ENCODE peak calls at places on chromosomes 6 and 20, in seven cellular contexts. I is CD8-positive, alpha-beta T cell; Z is AG04450; D is psoas muscle; V is CD4-positive, alpha-beta memory T cell; C is left ventricle myocardium inferior; H is CD8-positive, alpha-beta memory T cell. Q is an unnamed sample.

GRCh38 chr6:35624341-35625070 is 64.2 kb downstream of the FKBP5 start:
- DNase-seq in Z (no peak), V (peak), H (peak), D (no peak), I (no peak), C (no peak), Q (no peak)

GRCh38 chr20:15496501-15497039 is 1076.7 kb downstream of the KIF16B start:
- DNase-seq in I (no peak), H (no peak), D (no peak), C (no peak), Z (no peak), V (no peak), Q (no peak)

GRCh38 chr6:22079788-22080187 is 217.0 kb downstream of the PRL start:
- DNase-seq in C (no peak), D (no peak), Z (peak), V (no peak), H (no peak), I (no peak), Q (no peak)

GRCh38 chr6:131136021-131136847 is 967 bp downstream of the AKAP7 start:
- DNase-seq in I (no peak), C (no peak), Z (no peak), V (no peak), H (no peak), D (no peak), Q (no peak)

GRCh38 chr20:41245086-41245707 is 72.3 kb downstream of the ZHX3 start:
- DNase-seq in D (no peak), V (no peak), C (no peak), Z (no peak), I (no peak), H (no peak), Q (no peak)

GRCh38 chr20:48015943-48016723 is 230.9 kb upstream of the SULF2 start:
- DNase-seq in Z (no peak), D (no peak), I (no peak), H (no peak), V (no peak), C (no peak), Q (no peak)

GRCh38 chr6:168838000-168838399 is 397.0 kb downstream of the SMOC2 start:
- DNase-seq in Z (no peak), D (no peak), C (no peak), H (no peak), I (no peak), V (no peak), Q (no peak)

GRCh38 chr20:33459599-33459998 is 16.0 kb upstream of the SNTA1 start:
- DNase-seq in C (no peak), Z (no peak), H (no peak), D (no peak), V (no peak), I (no peak), Q (no peak)

GRCh38 chr20:47506850-47507249 is 5.2 kb downstream of the NCOA3 start:
- DNase-seq in C (no peak), D (no peak), Z (no peak), I (no peak), H (no peak), V (no peak), Q (no peak)

GRCh38 chr6:121670511-121670910 is 235.1 kb downstream of the GJA1 start:
- DNase-seq in D (no peak), C (no peak), H (no peak), Z (no peak), I (no peak), V (no peak), Q (no peak)

GRCh38 chr6:3325210-3325609 is 66.5 kb downstream of the PSMG4 start:
- DNase-seq in V (no peak), C (no peak), H (no peak), I (no peak), Z (no peak), D (no peak), Q (no peak)

GRCh38 chr6:106849676-106850332 is 124.7 kb downstream of the CD24 start:
- DNase-seq in I (no peak), Z (no peak), D (no peak), H (no peak), V (no peak), C (no peak), Q (no peak)

GRCh38 chr6:82246802-82247633 is 526 bp downstream of the IBTK start:
- DNase-seq in V (no peak), Z (no peak), I (no peak), D (peak), H (no peak), C (peak), Q (peak)

GRCh38 chr20:60372822-60373221 is 414.6 kb downstream of the CDH26 start:
- DNase-seq in C (no peak), D (no peak), H (no peak), V (no peak), I (no peak), Z (no peak), Q (peak)

GRCh38 chr6:43070028-43070632 is 6.0 kb upstream of the PTK7 start:
- DNase-seq in H (peak), V (no peak), C (no peak), Z (no peak), I (no peak), D (no peak), Q (peak)

GRCh38 chr6:36698196-36698595 is 570 bp downstream of the RAB44 start:
- DNase-seq in V (no peak), C (no peak), D (no peak), H (no peak), Z (no peak), I (no peak), Q (no peak)

GRCh38 chr6:32198866-32199265 is 6.4 kb upstream of the GPSM3 start:
- DNase-seq in H (no peak), C (no peak), Z (no peak), D (no peak), I (no peak), V (no peak), Q (no peak)

GRCh38 chr6:148973809-148974208 is 227.0 kb downstream of the UST start:
- DNase-seq in V (no peak), Z (no peak), D (no peak), C (no peak), H (no peak), I (no peak), Q (no peak)

GRCh38 chr6:63764318-63764916 is 128.8 kb downstream of the PHF3 start:
- DNase-seq in Z (peak), I (no peak), H (peak), V (peak), C (no peak), D (no peak), Q (no peak)

GRCh38 chr6:52595796-52596130 is 18.9 kb upstream of the TRAM2 start:
- DNase-seq in D (no peak), I (no peak), C (no peak), H (no peak), V (no peak), Z (no peak), Q (no peak)

GRCh38 chr6:35449287-35449881 is 2.8 kb upstream of the FANCE start:
- DNase-seq in H (peak), D (no peak), C (no peak), Z (peak), V (peak), I (peak), Q (peak)

GRCh38 chr6:131169613-131170012 is 34.3 kb downstream of the AKAP7 start:
- DNase-seq in I (no peak), V (no peak), C (no peak), D (no peak), Z (no peak), H (no peak), Q (no peak)

GRCh38 chr6:5172057-5172683 is 87.0 kb downstream of the PPP1R3G start:
- DNase-seq in H (no peak), V (no peak), D (no peak), I (no peak), Z (no peak), C (no peak), Q (no peak)

GRCh38 chr6:34646714-34647113 is 49.9 kb downstream of the ILRUN start:
- DNase-seq in I (no peak), V (no peak), Z (no peak), C (no peak), H (no peak), D (no peak), Q (no peak)

GRCh38 chr6:12545837-12546658 is 170.5 kb upstream of the PHACTR1 start:
- DNase-seq in Z (peak), I (no peak), C (no peak), D (no peak), V (no peak), H (no peak), Q (no peak)

GRCh38 chr20:24634855-24635254 is 165.4 kb downstream of the SYNDIG1 start:
- DNase-seq in Z (peak), H (no peak), D (no peak), V (no peak), I (no peak), C (no peak), Q (no peak)

DNA sequence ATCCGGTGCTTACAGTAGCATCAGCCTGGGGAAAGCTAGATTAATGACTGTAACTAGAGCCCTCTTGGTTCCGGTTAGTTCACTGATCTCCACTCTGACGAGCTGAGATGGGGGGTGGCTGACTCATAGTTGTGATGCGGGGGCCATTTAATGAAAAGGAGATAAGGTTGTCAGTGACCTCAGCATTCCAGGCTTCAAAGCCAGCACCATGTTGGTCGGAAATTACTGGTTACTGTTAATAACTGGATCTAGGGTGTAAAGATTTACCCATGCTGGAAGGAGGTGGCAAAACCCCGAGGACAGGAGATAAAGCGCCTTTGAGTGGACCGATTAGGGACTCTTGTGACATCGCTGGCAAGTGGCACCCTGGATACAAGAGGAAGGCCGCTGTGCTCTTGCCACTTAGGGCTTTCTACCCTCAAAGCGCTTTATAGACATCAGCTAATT is 21.1 kb downstream of the FOXC1 start:
- DNase-seq in V (no peak), H (no peak), C (no peak), D (no peak), I (no peak), Z (no peak), Q (no peak)
- H3K27ac ChIP-seq in V (no peak), H (no peak), C (no peak), D (no peak), I (no peak), Z (no peak), Q (no peak)

DNA sequence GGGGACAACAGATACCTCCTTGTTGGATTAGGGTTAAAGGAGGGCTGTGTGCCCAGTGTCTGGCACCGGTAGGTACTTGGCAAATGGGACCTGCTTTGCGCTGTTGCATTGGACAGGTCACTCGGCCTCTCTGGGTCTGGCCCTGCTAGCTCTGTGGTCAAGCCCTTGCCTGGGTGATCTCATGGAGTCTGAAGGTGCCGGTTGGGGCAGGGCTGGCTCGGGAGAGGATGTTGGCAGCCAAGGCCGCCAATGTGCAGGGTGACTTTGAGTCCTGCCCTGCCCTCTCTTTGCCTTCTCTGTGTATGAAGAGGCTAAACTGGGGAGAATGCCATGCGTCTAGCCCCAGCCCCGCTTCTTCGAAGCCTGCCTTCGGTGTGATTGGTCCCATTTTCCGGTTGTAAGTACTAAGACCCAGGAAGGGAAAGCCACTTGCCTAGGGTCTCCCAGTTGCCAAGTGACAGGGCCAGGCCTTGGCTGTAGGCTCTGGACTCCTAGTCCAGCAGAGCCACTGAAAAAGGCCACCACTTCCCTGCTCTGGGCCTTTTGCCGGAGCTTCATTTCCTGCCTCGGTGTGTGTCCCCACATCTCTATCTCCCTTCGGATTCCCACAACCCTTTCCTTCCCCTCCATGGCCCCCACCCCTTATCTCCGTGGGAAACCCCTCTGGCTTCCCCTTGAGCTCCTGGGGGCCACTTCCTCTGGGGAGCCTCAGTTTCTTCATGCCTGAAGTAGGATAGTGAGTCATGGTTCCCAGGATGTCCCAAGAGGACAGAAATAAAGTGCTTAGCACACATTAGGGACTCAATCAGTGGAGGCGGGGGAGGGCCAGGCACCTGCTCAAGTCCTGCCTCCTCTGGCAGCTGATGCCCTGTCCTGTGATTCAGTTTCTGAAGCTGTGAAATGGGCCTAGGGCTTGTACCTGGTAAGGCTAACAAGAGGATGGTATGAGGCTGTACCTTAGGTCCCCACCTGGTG is 3.9 kb downstream of the SRC start:
- DNase-seq in V (no peak), H (no peak), D (no peak), C (no peak), Z (no peak), I (no peak), Q (no peak)
- H3K27ac ChIP-seq in V (no peak), H (no peak), D (no peak), C (peak), Z (peak), I (no peak), Q (no peak)

GRCh38 chr6:145372671-145373123 is 362.6 kb downstream of the EPM2A start:
- DNase-seq in H (no peak), C (peak), D (no peak), I (no peak), Z (peak), V (peak), Q (peak)

GRCh38 chr6:145370559-145370958 is 364.8 kb downstream of the EPM2A start:
- DNase-seq in H (no peak), V (no peak), D (no peak), C (no peak), Z (no peak), I (no peak), Q (no peak)

GRCh38 chr6:145367149-145367548 is 368.2 kb downstream of the EPM2A start:
- DNase-seq in C (no peak), D (no peak), I (no peak), H (no peak), V (no peak), Z (no peak), Q (no peak)

GRCh38 chr6:145373826-145374225 is 361.5 kb downstream of the EPM2A start:
- DNase-seq in V (no peak), I (no peak), H (no peak), D (no peak), Z (no peak), C (no peak), Q (no peak)

DNA sequence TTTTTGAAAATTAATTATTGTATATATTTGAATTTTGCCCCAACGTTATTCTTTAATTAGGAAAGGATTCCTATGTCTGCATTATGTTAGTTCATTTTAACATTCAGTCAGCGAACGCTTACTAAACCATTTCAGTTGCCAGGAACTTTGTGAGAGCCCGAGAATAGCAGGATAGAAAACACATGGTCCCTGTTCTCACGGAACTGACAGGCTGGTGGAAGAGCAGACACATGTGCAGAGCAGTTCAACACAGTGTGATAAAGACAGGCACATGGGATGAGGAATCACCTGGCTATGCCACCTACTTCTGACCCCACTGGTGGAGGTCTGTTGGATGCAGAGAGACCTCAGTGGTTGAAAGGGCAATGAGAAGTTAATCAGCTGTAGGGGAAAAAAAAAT is 367.2 kb downstream of the EPM2A start:
- DNase-seq in Z (no peak), H (no peak), C (no peak), V (no peak), D (no peak), I (no peak), Q (no peak)
- H3K27ac ChIP-seq in Z (no peak), H (no peak), C (no peak), V (no peak), D (no peak), I (no peak), Q (no peak)

GRCh38 chr20:36155991-36156390 is 1.5 kb downstream of the EPB41L1 start:
- DNase-seq in V (no peak), H (no peak), Z (no peak), D (peak), C (no peak), I (no peak), Q (no peak)
- H3K27ac ChIP-seq in V (no peak), H (no peak), Z (no peak), D (no peak), C (no peak), I (no peak), Q (no peak)

GRCh38 chr6:132513821-132514545 is 1.1 kb upstream of the STX7 start:
- DNase-seq in C (no peak), H (no peak), D (no peak), I (no peak), Z (no peak), V (no peak), Q (no peak)
- H3K27ac ChIP-seq in C (no peak), H (no peak), D (peak), I (no peak), Z (no peak), V (no peak), Q (no peak)

GRCh38 chr20:57560554-57561355 is at the start of gene PCK1:
- DNase-seq in D (peak), I (no peak), H (no peak), V (no peak), Z (no peak), C (peak), Q (no peak)
- H3K27ac ChIP-seq in D (no peak), I (no peak), H (no peak), V (no peak), Z (no peak), C (no peak), Q (no peak)

GRCh38 chr20:11454966-11455799 is 462.5 kb upstream of the BTBD3 start:
- DNase-seq in C (no peak), I (no peak), V (no peak), D (no peak), Z (no peak), H (no peak), Q (no peak)

GRCh38 chr20:11451793-11452291 is 465.9 kb upstream of the BTBD3 start:
- DNase-seq in C (no peak), I (no peak), D (no peak), Z (no peak), V (no peak), H (no peak), Q (no peak)

GRCh38 chr20:11453430-11453829 is 464.3 kb upstream of the BTBD3 start:
- DNase-seq in D (no peak), H (no peak), I (no peak), C (no peak), Z (no peak), V (no peak), Q (no peak)

GRCh38 chr20:11448554-11448953 is 469.1 kb upstream of the BTBD3 start:
- DNase-seq in V (no peak), C (no peak), Z (no peak), D (no peak), H (no peak), I (no peak), Q (no peak)

GRCh38 chr20:11452326-11452725 is 465.4 kb upstream of the BTBD3 start:
- DNase-seq in Z (no peak), I (no peak), V (no peak), H (no peak), C (no peak), D (no peak), Q (no peak)
- H3K27ac ChIP-seq in Z (peak), I (no peak), V (no peak), H (no peak), C (no peak), D (peak), Q (no peak)

GRCh38 chr20:13219327-13220193 is 1.5 kb upstream of the ISM1 start:
- DNase-seq in C (no peak), D (no peak), H (no peak), V (no peak), I (no peak), Z (no peak), Q (no peak)

GRCh38 chr20:13221313-13221672 is 219 bp downstream of the ISM1 start:
- DNase-seq in C (no peak), V (no peak), Z (no peak), D (no peak), H (no peak), I (no peak), Q (no peak)

GRCh38 chr20:13220194-13220856 is 749 bp upstream of the ISM1 start:
- DNase-seq in C (peak), H (peak), Z (no peak), V (peak), I (no peak), D (peak), Q (peak)

GRCh38 chr20:13221673-13222318 is 722 bp downstream of the ISM1 start:
- DNase-seq in D (peak), V (peak), H (peak), C (peak), Z (no peak), I (peak), Q (peak)

DNA sequence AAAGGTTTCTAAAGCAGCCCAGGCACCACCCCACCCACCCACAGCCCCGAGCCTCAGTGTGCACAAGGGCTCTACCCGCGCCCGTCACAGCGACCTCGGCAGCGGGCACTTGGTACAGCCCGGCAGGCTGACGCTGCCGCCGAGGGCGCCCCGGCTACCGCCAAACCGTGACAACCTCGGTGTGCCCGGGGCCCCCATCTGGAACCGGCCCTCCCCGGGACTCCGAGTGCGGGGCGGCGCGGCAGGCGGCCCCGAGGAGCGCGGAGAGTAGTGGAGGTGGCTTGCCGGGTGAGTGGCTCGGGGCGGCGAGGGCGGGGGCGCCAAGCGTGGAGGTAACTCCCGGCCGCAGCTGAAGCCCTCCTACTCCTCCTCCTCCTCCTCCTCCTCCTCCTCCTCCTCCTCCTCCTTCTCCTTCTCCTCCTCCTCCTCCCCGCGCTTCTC is at the start of gene ISM1:
- DNase-seq in D (peak), V (peak), H (peak), I (peak), Z (no peak), C (no peak), Q (peak)
- H3K27ac ChIP-seq in D (no peak), V (peak), H (no peak), I (no peak), Z (no peak), C (peak), Q (peak)

GRCh38 chr6:84037425-84038089 is 4.0 kb downstream of the MRAP2 start:
- DNase-seq in Z (no peak), I (no peak), V (no peak), H (no peak), D (no peak), C (no peak), Q (no peak)
- H3K27ac ChIP-seq in Z (no peak), I (no peak), V (no peak), H (no peak), D (no peak), C (no peak), Q (no peak)

Q was measured in DND-41.